ENCODE peak calls at places on chromosomes 3 and 15, in eight cellular contexts. F, J, V, X, I, U, Y and D are unnamed samples.
A peak's percentile ranks its signal among the peaks of the same experiment; 100 is the strongest.

GRCh38 chr3:84958495-84959469 is at the start of gene CADM2:
- DNase-seq in F (peak; percentile 95), J (peak; percentile 93), V (peak; percentile 37), X (peak; percentile 87), I (peak; percentile 59), U (peak; percentile 90), Y (no peak), D (peak; percentile 95)

GRCh38 chr3:114274929-114275328 is 18.9 kb upstream of the TIGIT start:
- DNase-seq in F (no peak), J (no peak), V (peak; percentile 17), X (no peak), I (peak; percentile 38), U (no peak), Y (no peak), D (peak; percentile 24)

GRCh38 chr3:126912491-126913195 is 70.3 kb upstream of the PLXNA1 start:
- DNase-seq in F (no peak), J (peak; percentile 27), V (no peak), X (no peak), I (no peak), U (no peak), Y (no peak), D (no peak)

GRCh38 chr15:72227192-72227586 is 3.8 kb downstream of the PKM start:
- DNase-seq in F (no peak), J (no peak), V (peak; percentile 93), X (no peak), I (peak; percentile 90), U (no peak), Y (peak; percentile 89), D (peak; percentile 79)

GRCh38 chr15:76986743-76987142 is 8.2 kb upstream of the PSTPIP1 start:
- DNase-seq in F (no peak), J (no peak), V (no peak), X (no peak), I (no peak), U (no peak), Y (no peak), D (no peak)

GRCh38 chr3:59609967-59610366 is 560.1 kb upstream of the CFAP20DC start:
- DNase-seq in F (no peak), J (peak; percentile 65), V (no peak), X (no peak), I (no peak), U (no peak), Y (no peak), D (no peak)

GRCh38 chr3:194054941-194055340 is 81.0 kb upstream of the HES1 start:
- DNase-seq in F (no peak), J (no peak), V (no peak), X (no peak), I (no peak), U (no peak), Y (no peak), D (no peak)

GRCh38 chr15:74319596-74320357 is 47.7 kb downstream of the CYP11A1 start:
- DNase-seq in F (no peak), J (peak; percentile 34), V (no peak), X (no peak), I (no peak), U (no peak), Y (no peak), D (peak; percentile 66)

GRCh38 chr3:124397088-124397487 is 333.2 kb upstream of the UMPS start:
- DNase-seq in F (no peak), J (no peak), V (peak; percentile 46), X (no peak), I (no peak), U (no peak), Y (no peak), D (no peak)

GRCh38 chr3:43638594-43639447 is 17.0 kb upstream of the ANO10 start:
- DNase-seq in F (peak; percentile 1), J (no peak), V (peak; percentile 36), X (peak; percentile 44), I (peak; percentile 67), U (peak; percentile 7), Y (peak; percentile 75), D (peak; percentile 49)

GRCh38 chr3:197298858-197299854 is 744 bp upstream of the DLG1 start:
- DNase-seq in F (peak; percentile 63), J (peak; percentile 4), V (no peak), X (peak; percentile 66), I (peak; percentile 74), U (no peak), Y (no peak), D (peak; percentile 72)

GRCh38 chr3:187743195-187744141 is 1.8 kb downstream of the BCL6 start:
- DNase-seq in F (peak; percentile 64), J (peak; percentile 10), V (peak; percentile 54), X (peak; percentile 73), I (peak; percentile 62), U (no peak), Y (no peak), D (peak; percentile 75)

GRCh38 chr15:31344824-31345605 is 18.4 kb downstream of the KLF13 start:
- DNase-seq in F (no peak), J (no peak), V (no peak), X (no peak), I (no peak), U (no peak), Y (no peak), D (no peak)

GRCh38 chr3:58521917-58522680 is 14.9 kb downstream of the ACOX2 start:
- DNase-seq in F (peak; percentile 12), J (no peak), V (no peak), X (no peak), I (no peak), U (no peak), Y (no peak), D (peak; percentile 63)

GRCh38 chr3:53978386-53978785 is 86.7 kb upstream of the SELENOK start:
- DNase-seq in F (no peak), J (no peak), V (no peak), X (no peak), I (no peak), U (no peak), Y (no peak), D (no peak)

GRCh38 chr3:64030741-64031140 is 7.4 kb upstream of the PSMD6 start:
- DNase-seq in F (peak; percentile 77), J (peak; percentile 70), V (peak; percentile 43), X (peak; percentile 75), I (peak; percentile 52), U (peak; percentile 20), Y (peak; percentile 40), D (peak; percentile 87)

GRCh38 chr3:30620402-30621360 is 14.3 kb downstream of the TGFBR2 start:
- DNase-seq in F (no peak), J (no peak), V (no peak), X (no peak), I (no peak), U (no peak), Y (no peak), D (no peak)

GRCh38 chr15:39250460-39251186 is 330.3 kb upstream of the THBS1 start:
- DNase-seq in F (no peak), J (no peak), V (no peak), X (no peak), I (peak; percentile 79), U (no peak), Y (no peak), D (no peak)

GRCh38 chr3:31275038-31275562 is 257.6 kb upstream of the STT3B start:
- DNase-seq in F (no peak), J (no peak), V (peak; percentile 92), X (peak; percentile 51), I (peak; percentile 8), U (no peak), Y (no peak), D (peak; percentile 79)

GRCh38 chr15:49831206-49831965 is 210.5 kb downstream of the DTWD1 start:
- DNase-seq in F (no peak), J (no peak), V (peak; percentile 93), X (no peak), I (peak; percentile 97), U (no peak), Y (no peak), D (peak; percentile 23)

GRCh38 chr3:129888739-129889138 is 4.8 kb downstream of the TMCC1 start:
- DNase-seq in F (no peak), J (no peak), V (peak; percentile 98), X (no peak), I (peak; percentile 99), U (no peak), Y (peak; percentile 87), D (peak; percentile 84)

GRCh38 chr3:62169871-62170660 is 203.3 kb downstream of the FEZF2 start:
- DNase-seq in F (no peak), J (no peak), V (no peak), X (no peak), I (peak; percentile 59), U (no peak), Y (no peak), D (peak; percentile 39)

GRCh38 chr3:196141866-196142673 is 60.2 kb upstream of the TFRC start:
- DNase-seq in F (no peak), J (no peak), V (no peak), X (peak; percentile 71), I (no peak), U (no peak), Y (no peak), D (no peak)

GRCh38 chr15:39255760-39256159 is 325.1 kb upstream of the THBS1 start:
- DNase-seq in F (no peak), J (no peak), V (no peak), X (no peak), I (no peak), U (no peak), Y (no peak), D (no peak)

GRCh38 chr3:197809356-197810020 is 18.4 kb downstream of the LRCH3 start:
- DNase-seq in F (no peak), J (no peak), V (peak; percentile 76), X (no peak), I (peak; percentile 51), U (no peak), Y (no peak), D (peak; percentile 68)

GRCh38 chr3:37041546-37042195 is 48.4 kb downstream of the MLH1 start:
- DNase-seq in F (no peak), J (no peak), V (no peak), X (no peak), I (no peak), U (no peak), Y (no peak), D (no peak)

GRCh38 chr3:114518409-114518808 is 224.6 kb downstream of the TIGIT start:
- DNase-seq in F (no peak), J (no peak), V (no peak), X (no peak), I (no peak), U (no peak), Y (no peak), D (no peak)

GRCh38 chr15:74320358-74321247 is 46.8 kb downstream of the CYP11A1 start:
- DNase-seq in F (peak; percentile 64), J (peak; percentile 84), V (peak; percentile 29), X (no peak), I (peak; percentile 42), U (peak; percentile 17), Y (peak; percentile 30), D (peak; percentile 70)

GRCh38 chr15:61936528-61937195 is 123.6 kb downstream of the VPS13C start:
- DNase-seq in F (no peak), J (no peak), V (no peak), X (no peak), I (no peak), U (no peak), Y (no peak), D (no peak)

GRCh38 chr15:33243393-33243792 is 48.9 kb upstream of the FMN1 start:
- DNase-seq in F (no peak), J (no peak), V (no peak), X (no peak), I (peak; percentile 73), U (no peak), Y (peak; percentile 39), D (peak; percentile 20)

GRCh38 chr3:192090586-192090985 is 629.6 kb downstream of the PYDC2 start:
- DNase-seq in F (no peak), J (no peak), V (no peak), X (no peak), I (peak; percentile 19), U (no peak), Y (peak; percentile 35), D (peak; percentile 3)

GRCh38 chr3:188544012-188544411 is 390.1 kb downstream of the LPP start:
- DNase-seq in F (no peak), J (no peak), V (no peak), X (no peak), I (no peak), U (no peak), Y (no peak), D (no peak)